ENCODE peak calls at places on chromosomes 1 and 21, in seven cellular contexts. N, Q, M, T, D, V and C are unnamed samples.
A peak's percentile ranks its signal among the peaks of the same experiment; 100 is the strongest.

GRCh38 chr1:100794719-100795645 is 75.4 kb downstream of the VCAM1 start:
- DNase-seq in N (peak; percentile 90), Q (peak; percentile 85), M (no peak), T (peak; percentile 65), D (peak; percentile 76), V (no peak), C (peak; percentile 21)

GRCh38 chr1:88650676-88651418 is 33.2 kb upstream of the PKN2 start:
- DNase-seq in N (peak; percentile 23), Q (no peak), M (no peak), T (peak; percentile 17), D (peak; percentile 23), V (no peak), C (peak; percentile 12)

GRCh38 chr1:212514782-212515181 is 82.1 kb downstream of the NENF start:
- DNase-seq in N (no peak), Q (no peak), M (no peak), T (no peak), D (no peak), V (no peak), C (no peak)

GRCh38 chr1:110668523-110668922 is 6.2 kb downstream of the KCNA3 start:
- DNase-seq in N (no peak), Q (no peak), M (no peak), T (no peak), D (no peak), V (no peak), C (no peak)

GRCh38 chr21:42346866-42347600 is 3.8 kb downstream of the TFF2 start:
- DNase-seq in N (no peak), Q (no peak), M (no peak), T (no peak), D (no peak), V (no peak), C (no peak)

GRCh38 chr1:85330206-85330605 is 53.8 kb upstream of the BCL10 start:
- DNase-seq in N (peak; percentile 96), Q (peak; percentile 86), M (no peak), T (peak; percentile 86), D (peak; percentile 95), V (no peak), C (peak; percentile 98)

GRCh38 chr21:27292851-27293638 is 326.2 kb upstream of the ADAMTS5 start:
- DNase-seq in N (no peak), Q (no peak), M (no peak), T (no peak), D (no peak), V (no peak), C (no peak)

GRCh38 chr1:244865028-244865371 is 657 bp upstream of the HNRNPU start:
- DNase-seq in N (no peak), Q (no peak), M (no peak), T (no peak), D (no peak), V (peak; percentile 46), C (no peak)

GRCh38 chr1:20237646-20238045 is 51.3 kb upstream of the PLA2G2C start:
- DNase-seq in N (no peak), Q (no peak), M (no peak), T (no peak), D (no peak), V (no peak), C (no peak)

GRCh38 chr1:16717174-16718108 is 22.9 kb upstream of the RNU1-4 start:
- DNase-seq in N (no peak), Q (peak; percentile 34), M (peak; percentile 56), T (no peak), D (no peak), V (peak; percentile 37), C (no peak)

GRCh38 chr1:112870887-112871646 is 84.9 kb downstream of the SLC16A1 start:
- DNase-seq in N (no peak), Q (no peak), M (no peak), T (no peak), D (no peak), V (no peak), C (no peak)

GRCh38 chr1:86621286-86621685 is 74.4 kb downstream of the CLCA4 start:
- DNase-seq in N (no peak), Q (peak; percentile 1), M (no peak), T (no peak), D (peak; percentile 0), V (no peak), C (no peak)

GRCh38 chr1:10339036-10339567 is 59.8 kb upstream of the PGD start:
- DNase-seq in N (no peak), Q (no peak), M (no peak), T (no peak), D (no peak), V (no peak), C (no peak)

GRCh38 chr21:23014021-23014420 is 2015.8 kb downstream of the NCAM2 start:
- DNase-seq in N (no peak), Q (no peak), M (no peak), T (no peak), D (no peak), V (no peak), C (no peak)

GRCh38 chr1:52157582-52157981 is 15.7 kb downstream of the ZFYVE9 start:
- DNase-seq in N (peak; percentile 59), Q (peak; percentile 21), M (no peak), T (peak; percentile 75), D (no peak), V (no peak), C (peak; percentile 35)

DNA sequence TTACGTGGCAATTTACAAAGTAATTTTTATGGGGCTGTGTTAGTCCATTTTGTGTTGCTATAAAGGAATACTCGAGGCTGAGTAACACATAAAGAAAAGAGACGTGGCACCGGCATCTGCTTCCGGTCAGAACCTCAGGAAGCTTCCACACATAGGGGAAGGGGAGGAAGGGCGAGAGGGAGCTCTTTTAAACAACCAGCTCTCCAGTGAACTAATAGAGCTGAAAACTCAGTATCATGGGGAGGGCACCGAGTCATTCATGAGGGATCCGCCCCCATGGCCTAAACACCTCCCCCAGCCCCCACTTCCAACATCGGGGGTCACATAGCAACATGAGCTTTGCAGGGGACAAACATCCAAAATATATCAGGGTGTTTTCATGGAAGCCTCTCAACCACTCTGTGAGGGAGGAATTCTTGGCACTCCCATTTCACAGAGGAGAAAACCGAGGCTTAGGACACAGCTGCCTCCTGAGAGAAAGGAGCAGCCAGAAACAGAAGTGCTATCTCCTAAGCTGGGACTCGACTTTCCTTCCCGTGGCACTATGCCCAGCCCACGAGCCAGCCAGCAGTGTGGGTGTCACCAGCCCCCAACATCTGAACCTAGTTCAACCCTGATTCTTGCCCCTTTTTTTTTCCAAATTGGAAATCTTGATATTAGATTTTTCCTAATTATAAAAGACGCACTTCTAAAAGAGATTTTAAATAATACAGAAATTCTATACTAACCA is 29.1 kb downstream of the MIS18A start:
- DNase-seq in N (no peak), Q (no peak), M (no peak), T (no peak), D (no peak), V (no peak), C (no peak)
- H3K4me3 ChIP-seq in N (no peak overlapping the region), Q (no peak overlapping the region), M (no peak overlapping the region), T (no peak overlapping the region), D (no peak overlapping the region), V (no peak overlapping the region), C (no peak overlapping the region)

GRCh38 chr1:169494343-169494742 is 8.6 kb upstream of the SLC19A2 start:
- DNase-seq in N (no peak), Q (no peak), M (no peak), T (no peak), D (no peak), V (no peak), C (no peak)
- TF ChIP-seq CTCF in N (no peak), Q (no peak), M (no peak), T (no peak), D (no peak), V (no peak), C (no peak)

GRCh38 chr1:234853906-234854647 is 244.1 kb upstream of the IRF2BP2 start:
- DNase-seq in N (peak; percentile 44), Q (no peak), M (no peak), T (peak; percentile 25), D (no peak), V (peak; percentile 51), C (peak; percentile 51)
- H3K4me3 ChIP-seq in N (no peak overlapping the region), Q (no peak overlapping the region), M (no peak overlapping the region), T (no peak overlapping the region), D (no peak overlapping the region), V (no peak overlapping the region), C (no peak overlapping the region)

DNA sequence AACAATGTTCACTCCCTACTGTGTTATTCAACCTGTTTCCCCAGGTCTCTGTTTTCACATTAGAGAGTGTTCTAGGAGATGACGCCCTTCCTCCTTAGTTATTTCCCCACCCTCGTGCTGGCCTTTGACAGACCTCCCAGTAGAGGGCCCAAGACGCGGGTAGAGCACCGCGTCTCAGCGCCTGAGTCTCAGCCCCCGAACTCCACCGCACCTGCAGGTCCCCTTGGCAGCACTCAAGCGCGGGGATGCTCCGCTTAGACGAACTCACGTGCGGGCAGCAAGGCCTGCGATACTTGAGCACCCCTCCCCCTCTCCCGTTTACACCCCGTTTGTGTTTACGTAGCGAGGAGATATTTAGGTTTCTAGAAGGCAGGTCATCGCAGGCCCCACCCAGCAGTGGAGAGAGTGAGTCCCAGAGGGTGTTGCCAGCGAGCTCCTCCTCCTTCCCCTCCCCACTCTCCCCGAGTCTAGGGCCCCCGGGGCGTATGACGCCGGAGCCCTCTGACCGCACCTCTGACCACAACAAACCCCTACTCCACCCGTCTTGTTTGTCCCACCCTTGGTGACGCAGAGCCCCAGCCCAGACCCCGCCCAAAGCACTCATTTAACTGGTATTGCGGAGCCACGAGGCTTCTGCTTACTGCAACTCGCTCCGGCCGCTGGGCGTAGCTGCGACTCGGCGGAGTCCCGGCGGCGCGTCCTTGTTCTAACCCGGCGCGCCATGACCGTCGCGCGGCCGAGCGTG is at the start of gene CD55:
- DNase-seq in N (peak; percentile 86), Q (peak; percentile 97), M (peak; percentile 88), T (peak; percentile 99), D (peak; percentile 97), V (peak; percentile 97), C (peak; percentile 96)
- TF ChIP-seq CTCF in N (no peak), Q (peak; percentile 15), M (no peak), T (peak; percentile 7), D (peak; percentile 15), V (no peak), C (peak; percentile 41)